ENCODE peak calls at places on chromosome 17, in seven cellular contexts. E, M, J, U, P, T and V are unnamed samples.

GRCh38 chr17:81517339-81518112 is 4.9 kb upstream of the ACTG1 start:
- DNase-seq in M (no peak), J (no peak), U (no peak), P (no peak), T (peak; percentile 46), E (no peak), V (no peak)

GRCh38 chr17:73552300-73553088 is 91.8 kb downstream of the SDK2 start:
- DNase-seq in J (no peak), M (peak; percentile 67), P (no peak), U (no peak), E (no peak), T (no peak), V (no peak)

GRCh38 chr17:6276711-6277110 is 158.2 kb downstream of the AIPL1 start:
- DNase-seq in T (peak; percentile 52), E (no peak), M (no peak), J (no peak), U (no peak), P (no peak), V (no peak)

GRCh38 chr17:67751101-67752074 is 33.7 kb downstream of the NOL11 start:
- DNase-seq in J (no peak), U (no peak), M (no peak), P (no peak), E (no peak), T (no peak), V (no peak)

GRCh38 chr17:82775033-82775823 is 23.4 kb downstream of the TBCD start:
- DNase-seq in J (peak; percentile 51), U (peak; percentile 58), E (peak; percentile 37), T (peak; percentile 74), M (peak; percentile 71), P (peak; percentile 31), V (peak; percentile 42)

GRCh38 chr17:27569884-27570577 is 61.0 kb upstream of the LGALS9 start:
- DNase-seq in M (no peak), J (no peak), U (no peak), T (no peak), E (no peak), P (no peak), V (no peak)

GRCh38 chr17:82489117-82489516 is 30.4 kb upstream of the FOXK2 start:
- DNase-seq in U (peak; percentile 36), T (no peak), P (no peak), E (peak; percentile 58), M (no peak), J (no peak), V (no peak)

GRCh38 chr17:35732806-35733136 is 1.3 kb downstream of the RASL10B start:
- DNase-seq in P (no peak), U (no peak), E (no peak), M (no peak), J (no peak), T (no peak), V (no peak)

GRCh38 chr17:38867179-38867994 is 2.5 kb upstream of the LASP1 start:
- DNase-seq in T (peak; percentile 83), P (peak; percentile 76), U (peak; percentile 71), J (peak; percentile 68), M (no peak), E (peak; percentile 57), V (peak; percentile 84)

GRCh38 chr17:38896373-38896954 is 26.6 kb downstream of the LASP1 start:
- DNase-seq in M (no peak), T (peak; percentile 89), J (no peak), U (no peak), E (peak; percentile 54), P (no peak), V (no peak)

GRCh38 chr17:40963838-40964237 is 2.9 kb downstream of the KRT39 start:
- DNase-seq in J (peak; percentile 20), E (no peak), M (no peak), T (no peak), U (peak; percentile 28), P (peak; percentile 44), V (no peak)

GRCh38 chr17:81439926-81440450 is 44.7 kb downstream of the BAHCC1 start:
- DNase-seq in U (no peak), P (no peak), J (no peak), E (no peak), M (no peak), T (no peak), V (no peak)

GRCh38 chr17:80501739-80502577 is 25.6 kb upstream of the NPTX1 start:
- DNase-seq in U (peak; percentile 50), J (peak; percentile 62), M (no peak), E (no peak), P (no peak), T (no peak), V (peak; percentile 96)

GRCh38 chr17:58412910-58413630 is 4.3 kb downstream of the RNF43 start:
- DNase-seq in T (no peak), E (no peak), U (no peak), J (no peak), P (no peak), M (no peak), V (no peak)

GRCh38 chr17:10114931-10115535 is 83.4 kb downstream of the GAS7 start:
- DNase-seq in P (no peak), T (no peak), E (peak; percentile 91), J (peak; percentile 97), U (peak; percentile 98), M (peak; percentile 91), V (peak; percentile 67)

DNA sequence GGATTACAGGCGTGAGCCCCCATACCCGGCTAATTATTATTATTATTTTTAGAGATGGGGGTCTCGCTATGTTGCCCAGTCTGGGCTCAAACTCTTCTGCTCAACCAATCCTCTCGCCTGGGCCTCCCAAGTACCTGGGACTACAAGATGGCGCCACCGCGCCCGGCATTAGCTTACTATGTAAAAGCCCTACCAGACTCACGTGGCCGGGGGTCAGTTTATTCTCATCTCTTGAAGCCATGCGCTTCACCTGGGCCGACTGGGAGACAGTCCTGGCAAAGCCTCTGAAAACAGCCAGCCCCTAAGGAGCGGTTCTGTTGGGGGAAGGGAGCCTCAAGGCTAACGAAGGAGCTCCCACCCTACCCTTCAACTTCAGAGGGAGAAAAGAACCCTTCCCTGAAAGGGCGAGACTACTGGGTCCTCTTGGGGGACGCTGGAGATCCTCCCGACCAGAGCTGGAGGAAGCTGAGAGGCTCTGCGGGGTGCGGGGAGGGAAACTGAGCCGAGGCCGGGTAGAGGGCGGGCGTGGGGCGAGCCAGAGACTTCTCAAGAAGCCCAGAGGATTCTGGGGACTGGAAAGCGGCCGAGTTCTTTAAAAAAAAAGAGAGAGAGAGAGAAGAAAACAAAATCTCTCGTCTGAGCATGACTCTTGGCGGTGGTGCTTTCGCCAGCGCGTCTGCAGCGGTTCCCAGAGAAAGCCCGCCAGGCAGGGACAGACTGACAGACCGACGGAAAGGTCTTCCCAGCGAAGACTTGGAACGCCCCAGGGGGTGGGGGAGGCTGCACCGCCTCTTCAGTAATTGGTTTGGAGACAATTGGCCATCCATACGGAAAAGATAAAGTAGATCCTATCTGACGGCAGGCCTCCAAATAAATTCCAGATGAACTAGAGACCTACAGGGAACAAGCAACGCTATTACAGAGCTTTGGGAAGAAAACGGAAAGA is 5.6 kb upstream of the TUBG2 start:
- DNase-seq in E (peak; percentile 57), T (peak; percentile 59), M (no peak), P (no peak), U (peak; percentile 87), J (peak; percentile 70), V (peak; percentile 22)
- H3K4me3 ChIP-seq in E (peak overlapping the region; percentile 45), T (peak overlapping the region; percentile 36), M (no peak overlapping the region), P (no peak overlapping the region), U (no peak overlapping the region), J (peak overlapping the region; percentile 39), V (no peak overlapping the region)

DNA sequence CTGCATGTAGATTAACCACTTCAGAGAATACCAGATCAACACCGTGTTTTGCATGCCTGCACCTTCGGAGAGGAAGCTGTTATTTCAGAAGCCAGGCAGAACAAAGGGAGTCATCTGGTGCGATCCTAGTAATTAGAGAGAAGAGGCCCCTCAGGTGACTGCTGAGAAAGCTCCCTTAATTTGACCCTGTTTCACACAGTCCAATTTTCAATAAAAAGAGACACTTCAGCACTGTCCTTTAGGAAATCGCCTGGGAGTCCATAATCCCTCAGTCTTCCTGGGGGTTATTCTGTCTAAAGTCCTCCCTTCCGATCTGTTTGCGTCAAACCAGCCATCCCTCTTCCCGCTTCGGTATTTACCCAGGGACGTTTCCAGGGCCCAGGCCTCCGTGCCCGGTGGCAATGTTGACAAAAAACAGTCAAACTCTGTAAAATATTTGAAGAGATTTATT is 23.4 kb upstream of the TNRC6C start:
- DNase-seq in J (no peak), T (peak; percentile 46), E (no peak), U (no peak), P (no peak), M (no peak), V (no peak)
- H3K4me3 ChIP-seq in J (no peak overlapping the region), T (no peak overlapping the region), E (no peak overlapping the region), U (no peak overlapping the region), P (no peak overlapping the region), M (no peak overlapping the region), V (no peak overlapping the region)

DNA sequence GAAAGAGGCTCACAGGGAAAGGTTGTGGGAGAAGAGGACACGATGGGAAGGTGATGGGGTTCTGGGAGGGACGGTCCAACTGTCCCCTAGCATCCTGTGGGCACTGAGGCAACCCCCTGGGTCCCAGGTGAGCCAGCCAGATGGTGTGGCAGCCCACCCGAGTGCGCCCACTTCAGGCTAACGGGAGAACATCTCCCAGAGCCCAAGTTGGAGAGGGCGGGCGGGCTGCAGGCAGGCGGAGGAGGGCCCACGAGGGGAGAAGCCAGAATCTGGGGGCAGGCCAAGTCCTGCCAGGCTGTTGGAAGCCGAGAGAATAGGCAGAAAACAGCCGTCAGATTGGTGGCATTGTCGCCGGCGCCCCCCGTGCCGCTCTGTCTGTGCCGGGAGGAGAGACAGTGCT is 13.8 kb upstream of the ABCC3 start:
- DNase-seq in U (no peak), P (no peak), T (peak; percentile 49), E (no peak), M (no peak), J (no peak), V (no peak)
- H3K4me3 ChIP-seq in U (no peak overlapping the region), P (no peak overlapping the region), T (no peak overlapping the region), E (no peak overlapping the region), M (no peak overlapping the region), J (no peak overlapping the region), V (no peak overlapping the region)

GRCh38 chr17:56678249-56679144 is 85.0 kb downstream of the NOG start:
- DNase-seq in P (no peak), E (no peak), T (peak; percentile 57), U (no peak), J (no peak), M (no peak), V (no peak)

GRCh38 chr17:56676807-56677206 is 83.3 kb downstream of the NOG start:
- DNase-seq in E (no peak), J (no peak), U (no peak), M (no peak), P (no peak), T (no peak), V (peak; percentile 23)

GRCh38 chr17:56680676-56681075 is 87.2 kb downstream of the NOG start:
- DNase-seq in U (no peak), T (no peak), J (no peak), E (no peak), M (no peak), P (no peak), V (no peak)

GRCh38 chr17:56679767-56680422 is 86.4 kb downstream of the NOG start:
- DNase-seq in P (no peak), J (no peak), U (no peak), M (no peak), T (no peak), E (no peak), V (no peak)

DNA sequence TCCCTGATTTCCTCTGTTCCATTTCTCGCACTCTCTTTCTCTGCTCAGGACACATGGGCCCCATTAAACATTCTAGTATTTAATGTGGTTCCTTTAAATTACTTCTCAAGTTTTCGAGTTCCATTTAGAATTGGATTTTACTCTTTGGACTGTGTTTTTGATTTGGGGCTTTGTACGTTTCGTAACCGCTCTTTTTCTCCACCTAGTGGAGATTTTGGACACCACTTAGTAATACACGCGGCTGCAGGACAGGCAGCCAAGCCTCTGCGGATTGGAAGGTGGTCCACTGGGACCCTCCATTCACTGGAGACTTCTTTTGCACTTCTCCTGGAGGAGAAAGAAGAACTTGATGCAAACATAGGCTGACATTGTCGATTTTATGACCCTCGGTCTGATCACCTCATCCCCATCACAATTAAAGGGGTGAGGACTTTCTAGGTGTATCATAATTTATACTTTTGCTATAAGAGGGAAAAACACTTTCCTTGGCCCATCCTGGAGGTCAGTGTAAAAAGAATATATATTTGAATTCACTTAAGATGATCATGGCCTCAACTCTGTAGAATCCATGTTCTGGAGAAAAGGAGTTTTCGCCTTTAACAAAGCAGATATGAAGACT is 85.8 kb downstream of the NOG start:
- DNase-seq in U (peak; percentile 47), T (peak; percentile 69), M (no peak), P (peak; percentile 53), J (peak; percentile 41), E (no peak), V (no peak)
- H3K4me3 ChIP-seq in U (peak overlapping the region; percentile 25), T (peak overlapping the region; percentile 60), M (no peak overlapping the region), P (no peak overlapping the region), J (no peak overlapping the region), E (peak overlapping the region; percentile 34), V (no peak overlapping the region)